ENCODE peak calls at places on chromosomes 13 and 19, in five cellular contexts. A is stimulated activated CD8-positive, alpha-beta memory T cell treated with anti-CD3 and anti-CD28 coated beads, Interleukin-7, amount 100 ng/mL, for 48 hours; P is activated CD8-positive, alpha-beta memory T cell treated with anti-CD3 and anti-CD28 coated beads, Interleukin-2, amount 50 U/mL, for 4 hours; V is aorta; X is mucosa of descending colon. D is an unnamed sample.

GRCh38 chr13:92407858-92408257 is 818.7 kb upstream of the GPC6 start:
- DNase-seq in A (no peak), P (no peak), V (no peak), X (no peak), D (no peak)

GRCh38 chr13:113105032-113105993 is at the start of gene F7:
- DNase-seq in A (no peak), P (no peak), V (no peak), X (no peak), D (no peak)

GRCh38 chr19:1935484-1936208 is 5.3 kb upstream of the CSNK1G2 start:
- DNase-seq in A (peak; percentile 19), P (no peak), V (no peak), X (no peak), D (peak; percentile 70)

GRCh38 chr13:102870677-102871415 is 25.0 kb downstream of the ERCC5 start:
- DNase-seq in A (no peak), P (peak; percentile 48), V (no peak), X (no peak), D (peak; percentile 89)

GRCh38 chr19:5354403-5354802 is 13.8 kb upstream of the PTPRS start:
- DNase-seq in A (peak; percentile 15), P (no peak), V (no peak), X (no peak), D (no peak)

GRCh38 chr19:17681505-17682125 is 6.5 kb downstream of the UNC13A start:
- DNase-seq in A (peak; percentile 15), P (peak; percentile 44), V (peak; percentile 87), X (no peak), D (peak; percentile 51)

GRCh38 chr19:55056827-55057226 is 6.1 kb downstream of the RDH13 start:
- DNase-seq in A (no peak), P (no peak), V (no peak), X (no peak), D (no peak)

GRCh38 chr13:94661396-94661795 is 50.9 kb downstream of the SOX21 start:
- DNase-seq in A (no peak), P (no peak), V (no peak), X (no peak), D (no peak)

GRCh38 chr19:13026478-13026999 is 31.3 kb downstream of the NFIX start:
- DNase-seq in A (no peak), P (no peak), V (no peak), X (no peak), D (peak; percentile 23)

GRCh38 chr13:94947965-94948371 is 235.6 kb upstream of the SOX21 start:
- DNase-seq in A (no peak), P (no peak), V (no peak), X (no peak), D (no peak)

GRCh38 chr13:24107955-24108614 is 52.4 kb upstream of the SPATA13 start:
- DNase-seq in A (no peak), P (no peak), V (no peak), X (no peak), D (peak; percentile 48)

GRCh38 chr13:79434578-79434977 is 28.5 kb upstream of the RBM26 start:
- DNase-seq in A (no peak), P (no peak), V (no peak), X (no peak), D (peak; percentile 59)

GRCh38 chr19:8209111-8209964 is at the start of gene CERS4:
- DNase-seq in A (peak; percentile 62), P (peak; percentile 82), V (peak; percentile 92), X (peak; percentile 83), D (peak; percentile 33)

GRCh38 chr19:14035706-14036105 is 4.1 kb downstream of the IL27RA start:
- DNase-seq in A (no peak), P (no peak), V (no peak), X (no peak), D (no peak)

GRCh38 chr13:100794575-100794974 is 120.0 kb upstream of the TMTC4 start:
- DNase-seq in A (no peak), P (no peak), V (no peak), X (no peak), D (no peak)

GRCh38 chr19:49930483-49931011 is 1.2 kb upstream of the NUP62 start:
- DNase-seq in A (no peak), P (no peak), V (peak; percentile 80), X (peak; percentile 44), D (no peak)

GRCh38 chr19:48819366-48819816 is 8.6 kb upstream of the BCAT2 start:
- DNase-seq in A (no peak), P (no peak), V (peak; percentile 89), X (peak; percentile 89), D (peak; percentile 89)

GRCh38 chr19:8835877-8836276 is 3.7 kb downstream of the MBD3L1 start:
- DNase-seq in A (no peak), P (no peak), V (no peak), X (no peak), D (no peak)

GRCh38 chr13:26007261-26007765 is 44.5 kb downstream of the SHISA2 start:
- DNase-seq in A (no peak), P (no peak), V (no peak), X (no peak), D (no peak)

GRCh38 chr13:65932587-65933239 is 1297.4 kb downstream of the PCDH9 start:
- DNase-seq in A (no peak), P (no peak), V (no peak), X (no peak), D (no peak)

GRCh38 chr19:38830039-38830733 is 1.4 kb downstream of the ECH1 start:
- DNase-seq in A (no peak), P (no peak), V (no peak), X (no peak), D (peak; percentile 71)

GRCh38 chr13:65966991-65967451 is 1263.1 kb downstream of the PCDH9 start:
- DNase-seq in A (no peak), P (no peak), V (no peak), X (no peak), D (peak; percentile 39)

GRCh38 chr19:40599331-40600085 is 1.7 kb upstream of the LTBP4 start:
- DNase-seq in A (no peak), P (no peak), V (no peak), X (peak; percentile 40), D (no peak)

GRCh38 chr13:41467546-41467945 is 10.2 kb downstream of the RGCC start:
- DNase-seq in A (no peak), P (no peak), V (no peak), X (no peak), D (no peak)

GRCh38 chr19:57262044-57262443 is 18.2 kb upstream of the ZNF460 start:
- DNase-seq in A (no peak), P (no peak), V (no peak), X (no peak), D (no peak)

GRCh38 chr19:57099199-57099661 is 20.6 kb upstream of the USP29 start:
- DNase-seq in A (peak; percentile 20), P (peak; percentile 39), V (peak; percentile 90), X (peak; percentile 57), D (peak; percentile 60)